ENCODE peak calls at places on chromosomes 13 and 19, in five cellular contexts. One of them, this sample, is unnamed.

GRCh38 chr13:94351292-94352000 is 128.0 kb downstream of the DCT start:
- DNase-seq in kidney: no peak
- DNase-seq in bronchial epithelial cell: no peak
- DNase-seq in GM20000: no peak
- DNase-seq in omental fat pad: no peak
- DNase-seq in this sample: no peak

GRCh38 chr19:3593156-3593555 is 7.9 kb downstream of the GIPC3 start:
- DNase-seq in kidney: no peak
- DNase-seq in bronchial epithelial cell: no peak
- DNase-seq in GM20000: no peak
- DNase-seq in omental fat pad: no peak
- DNase-seq in this sample: no peak

GRCh38 chr19:36136975-36137686 is 2.7 kb upstream of the CAPNS1 start:
- DNase-seq in kidney: peak; percentile 90
- DNase-seq in bronchial epithelial cell: peak; percentile 95
- DNase-seq in GM20000: no peak
- DNase-seq in omental fat pad: no peak
- DNase-seq in this sample: peak; percentile 64

GRCh38 chr19:13892885-13893284 is 13.0 kb downstream of the BRME1 start:
- DNase-seq in kidney: no peak
- DNase-seq in bronchial epithelial cell: no peak
- DNase-seq in GM20000: no peak
- DNase-seq in omental fat pad: no peak
- DNase-seq in this sample: no peak

GRCh38 chr13:113917523-113918371 is 53.9 kb upstream of the GAS6 start:
- DNase-seq in kidney: no peak
- DNase-seq in bronchial epithelial cell: no peak
- DNase-seq in GM20000: no peak
- DNase-seq in omental fat pad: peak; percentile 7
- DNase-seq in this sample: no peak

GRCh38 chr19:10516671-10517286 is 468 bp downstream of the S1PR5 start:
- DNase-seq in kidney: no peak
- DNase-seq in bronchial epithelial cell: peak; percentile 58
- DNase-seq in GM20000: peak; percentile 25
- DNase-seq in omental fat pad: no peak
- DNase-seq in this sample: no peak

GRCh38 chr19:2355168-2356035 is 4.7 kb upstream of the TMPRSS9 start:
- DNase-seq in kidney: peak; percentile 15
- DNase-seq in bronchial epithelial cell: no peak
- DNase-seq in GM20000: no peak
- DNase-seq in omental fat pad: no peak
- DNase-seq in this sample: no peak

GRCh38 chr13:106326751-106327150 is 208.7 kb downstream of the EFNB2 start:
- DNase-seq in kidney: no peak
- DNase-seq in bronchial epithelial cell: no peak
- DNase-seq in GM20000: no peak
- DNase-seq in omental fat pad: no peak
- DNase-seq in this sample: no peak

GRCh38 chr13:48901786-48902185 is 73.9 kb upstream of the FNDC3A start:
- DNase-seq in kidney: no peak
- DNase-seq in bronchial epithelial cell: no peak
- DNase-seq in GM20000: no peak
- DNase-seq in omental fat pad: no peak
- DNase-seq in this sample: no peak

GRCh38 chr13:110575322-110576069 is 14.0 kb upstream of the RAB20 start:
- DNase-seq in kidney: no peak
- DNase-seq in bronchial epithelial cell: no peak
- DNase-seq in GM20000: peak; percentile 77
- DNase-seq in omental fat pad: no peak
- DNase-seq in this sample: peak; percentile 77

GRCh38 chr13:100300213-100300612 is 211.3 kb downstream of the PCCA start:
- DNase-seq in kidney: no peak
- DNase-seq in bronchial epithelial cell: no peak
- DNase-seq in GM20000: no peak
- DNase-seq in omental fat pad: no peak
- DNase-seq in this sample: no peak

GRCh38 chr13:21142766-21143165 is 33.6 kb downstream of the SKA3 start:
- DNase-seq in kidney: no peak
- DNase-seq in bronchial epithelial cell: no peak
- DNase-seq in GM20000: no peak
- DNase-seq in omental fat pad: no peak
- DNase-seq in this sample: no peak

GRCh38 chr19:46391296-46392251 is 21.8 kb downstream of the CCDC8 start:
- DNase-seq in kidney: peak; percentile 61
- DNase-seq in bronchial epithelial cell: no peak
- DNase-seq in GM20000: no peak
- DNase-seq in omental fat pad: no peak
- DNase-seq in this sample: no peak

GRCh38 chr13:39751805-39752204 is 96.3 kb downstream of the COG6 start:
- DNase-seq in kidney: no peak
- DNase-seq in bronchial epithelial cell: no peak
- DNase-seq in GM20000: no peak
- DNase-seq in omental fat pad: no peak
- DNase-seq in this sample: no peak

GRCh38 chr19:2270572-2271515 is 11.1 kb downstream of the PEAK3 start:
- DNase-seq in kidney: peak; percentile 97
- DNase-seq in bronchial epithelial cell: peak; percentile 47
- DNase-seq in GM20000: peak; percentile 89
- DNase-seq in omental fat pad: peak; percentile 62
- DNase-seq in this sample: peak; percentile 97

GRCh38 chr19:10773969-10774368 is 56.1 kb downstream of the DNM2 start:
- DNase-seq in kidney: no peak
- DNase-seq in bronchial epithelial cell: peak; percentile 48
- DNase-seq in GM20000: no peak
- DNase-seq in omental fat pad: no peak
- DNase-seq in this sample: no peak

GRCh38 chr19:54298357-54299125 is 14.4 kb downstream of the LILRA5 start:
- DNase-seq in kidney: no peak
- DNase-seq in bronchial epithelial cell: no peak
- DNase-seq in GM20000: no peak
- DNase-seq in omental fat pad: no peak
- DNase-seq in this sample: no peak

GRCh38 chr19:50567052-50567841 is 988 bp downstream of the LRRC4B start:
- DNase-seq in kidney: no peak
- DNase-seq in bronchial epithelial cell: no peak
- DNase-seq in GM20000: peak; percentile 20
- DNase-seq in omental fat pad: no peak
- DNase-seq in this sample: no peak

GRCh38 chr13:98092888-98093287 is 50.0 kb upstream of the FARP1 start:
- DNase-seq in kidney: no peak
- DNase-seq in bronchial epithelial cell: no peak
- DNase-seq in GM20000: no peak
- DNase-seq in omental fat pad: no peak
- DNase-seq in this sample: no peak

GRCh38 chr19:51368366-51369282 is at the start of gene CLDND2:
- DNase-seq in kidney: no peak
- DNase-seq in bronchial epithelial cell: no peak
- DNase-seq in GM20000: no peak
- DNase-seq in omental fat pad: no peak
- DNase-seq in this sample: no peak

GRCh38 chr19:30011051-30011578 is 69.1 kb downstream of the URI1 start:
- DNase-seq in kidney: no peak
- DNase-seq in bronchial epithelial cell: no peak
- DNase-seq in GM20000: no peak
- DNase-seq in omental fat pad: no peak
- DNase-seq in this sample: no peak

DNA sequence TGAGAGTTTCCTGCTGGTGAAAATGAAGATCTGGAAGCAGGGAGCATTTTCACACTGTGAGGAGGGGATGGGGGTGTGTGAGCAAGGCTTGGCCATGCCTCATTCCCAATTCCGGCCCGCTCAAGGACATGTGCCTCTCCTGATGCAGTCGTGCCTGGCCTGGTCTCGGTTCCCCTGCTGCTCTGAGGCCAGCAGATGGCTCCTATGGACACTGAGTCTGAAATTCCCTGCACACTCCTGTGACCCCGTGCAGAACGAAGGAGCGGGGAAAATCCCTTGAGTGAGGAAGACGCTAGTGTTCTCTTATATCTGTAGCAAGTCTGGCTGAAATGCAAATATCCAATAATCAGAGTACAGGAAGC is 363 bp upstream of the ZNF763 start:
- DNase-seq in kidney: peak; percentile 80
- DNase-seq in bronchial epithelial cell: no peak
- DNase-seq in GM20000: no peak
- DNase-seq in omental fat pad: no peak
- DNase-seq in this sample: no peak
- TF ChIP-seq CTCF in kidney: peak; percentile 16
- TF ChIP-seq CTCF in bronchial epithelial cell: peak; percentile 26
- TF ChIP-seq CTCF in GM20000: no peak
- TF ChIP-seq CTCF in omental fat pad: no peak
- TF ChIP-seq CTCF in this sample: no peak

GRCh38 chr19:55537741-55538111 is 793 bp upstream of the SBK2 start:
- DNase-seq in kidney: no peak
- DNase-seq in bronchial epithelial cell: no peak
- DNase-seq in GM20000: peak; percentile 26
- DNase-seq in omental fat pad: no peak
- DNase-seq in this sample: no peak

GRCh38 chr19:55535579-55536350 is 1.2 kb downstream of the SBK2 start:
- DNase-seq in kidney: no peak
- DNase-seq in bronchial epithelial cell: no peak
- DNase-seq in GM20000: peak; percentile 10
- DNase-seq in omental fat pad: no peak
- DNase-seq in this sample: no peak

GRCh38 chr19:55538132-55538531 is 1.2 kb upstream of the SBK2 start:
- DNase-seq in kidney: no peak
- DNase-seq in bronchial epithelial cell: no peak
- DNase-seq in GM20000: no peak
- DNase-seq in omental fat pad: no peak
- DNase-seq in this sample: no peak

GRCh38 chr19:55536366-55536765 is 567 bp downstream of the SBK2 start:
- DNase-seq in kidney: no peak
- DNase-seq in bronchial epithelial cell: no peak
- DNase-seq in GM20000: peak; percentile 11
- DNase-seq in omental fat pad: no peak
- DNase-seq in this sample: no peak

GRCh38 chr19:55536951-55537740 is at the start of gene SBK2:
- DNase-seq in kidney: no peak
- DNase-seq in bronchial epithelial cell: no peak
- DNase-seq in GM20000: peak; percentile 45
- DNase-seq in omental fat pad: no peak
- DNase-seq in this sample: no peak
- TF ChIP-seq CTCF in kidney: no peak
- TF ChIP-seq CTCF in bronchial epithelial cell: peak; percentile 11
- TF ChIP-seq CTCF in GM20000: no peak
- TF ChIP-seq CTCF in omental fat pad: no peak
- TF ChIP-seq CTCF in this sample: no peak

GRCh38 chr13:57672168-57672567 is 40.6 kb downstream of the PCDH17 start:
- DNase-seq in kidney: no peak
- DNase-seq in bronchial epithelial cell: no peak
- DNase-seq in GM20000: no peak
- DNase-seq in omental fat pad: no peak
- DNase-seq in this sample: no peak
- TF ChIP-seq CTCF in kidney: no peak
- TF ChIP-seq CTCF in bronchial epithelial cell: no peak
- TF ChIP-seq CTCF in GM20000: no peak
- TF ChIP-seq CTCF in omental fat pad: no peak
- TF ChIP-seq CTCF in this sample: no peak

GRCh38 chr13:38223093-38223492 is 126.6 kb upstream of the UFM1 start:
- DNase-seq in kidney: no peak
- DNase-seq in bronchial epithelial cell: peak; percentile 26
- DNase-seq in GM20000: no peak
- DNase-seq in omental fat pad: no peak
- DNase-seq in this sample: no peak
- TF ChIP-seq CTCF in kidney: no peak
- TF ChIP-seq CTCF in bronchial epithelial cell: peak; percentile 5
- TF ChIP-seq CTCF in GM20000: no peak
- TF ChIP-seq CTCF in omental fat pad: no peak
- TF ChIP-seq CTCF in this sample: no peak

DNA sequence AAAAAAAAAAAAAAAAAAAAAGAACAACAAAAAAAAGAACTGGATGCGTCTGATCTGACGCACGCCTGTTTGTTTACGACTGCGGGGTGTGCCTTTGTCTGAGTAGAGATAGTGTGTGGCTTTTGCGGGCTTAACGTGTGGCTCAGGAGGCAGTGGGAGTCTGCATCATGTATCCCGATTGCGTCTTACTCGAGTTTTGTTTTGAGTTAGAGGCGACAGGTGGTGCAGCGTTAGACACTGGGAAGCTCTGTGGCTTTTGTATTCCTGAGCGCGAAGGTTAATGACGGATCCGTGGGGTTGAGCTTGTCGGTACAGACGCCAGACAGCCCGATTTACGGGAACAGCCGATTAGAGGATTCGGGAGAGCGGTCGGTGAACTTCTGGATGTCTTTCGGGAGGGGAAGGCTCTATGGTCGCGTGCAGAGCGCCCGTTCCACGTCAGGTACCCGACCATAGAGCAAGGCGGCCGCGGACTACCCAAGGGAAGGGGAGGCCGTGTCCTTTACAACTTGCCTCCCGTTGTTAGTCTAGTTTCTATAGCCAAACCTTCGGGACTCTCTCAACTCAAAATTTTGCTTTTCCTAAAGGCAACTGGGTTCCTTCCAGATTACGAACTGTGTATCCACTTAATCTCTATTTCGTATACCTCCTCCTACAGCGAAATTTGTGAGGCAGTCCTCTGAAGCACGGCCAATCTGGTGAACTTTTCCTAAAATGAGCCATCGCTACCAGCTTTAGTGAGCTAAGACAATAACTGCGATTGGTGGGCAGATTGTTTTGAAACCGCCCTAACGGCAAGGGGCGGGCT is 926 bp upstream of the HNRNPUL1 start:
- DNase-seq in kidney: peak; percentile 90
- DNase-seq in bronchial epithelial cell: peak; percentile 77
- DNase-seq in GM20000: peak; percentile 37
- DNase-seq in omental fat pad: peak; percentile 38
- DNase-seq in this sample: peak; percentile 84
- TF ChIP-seq CTCF in kidney: no peak
- TF ChIP-seq CTCF in bronchial epithelial cell: no peak
- TF ChIP-seq CTCF in GM20000: no peak
- TF ChIP-seq CTCF in omental fat pad: no peak
- TF ChIP-seq CTCF in this sample: no peak

GRCh38 chr19:6362024-6362344 is 653 bp downstream of the CLPP start:
- DNase-seq in kidney: no peak
- DNase-seq in bronchial epithelial cell: no peak
- DNase-seq in GM20000: no peak
- DNase-seq in omental fat pad: no peak
- DNase-seq in this sample: no peak
- TF ChIP-seq CTCF in kidney: no peak
- TF ChIP-seq CTCF in bronchial epithelial cell: no peak
- TF ChIP-seq CTCF in GM20000: no peak
- TF ChIP-seq CTCF in omental fat pad: no peak
- TF ChIP-seq CTCF in this sample: no peak

DNA sequence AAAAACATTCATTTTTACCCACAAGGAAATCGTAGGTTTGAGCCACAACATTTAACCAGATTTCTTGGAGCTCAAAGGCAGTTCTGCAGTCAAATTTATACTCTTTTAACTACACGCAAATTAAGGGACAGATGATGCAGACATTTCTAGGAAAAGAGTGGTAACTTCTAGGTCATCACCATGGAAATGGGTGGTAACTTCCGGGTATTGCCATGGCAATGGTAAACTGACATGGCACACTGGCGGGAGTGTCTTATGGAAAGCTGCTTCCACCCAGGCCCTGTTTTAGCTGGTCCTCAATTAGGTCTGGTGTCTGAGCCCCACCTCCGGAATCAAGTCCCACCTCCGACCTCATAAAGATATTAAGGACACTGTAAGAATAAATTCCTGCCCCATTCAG is 10.4 kb upstream of the LYPD5 start:
- DNase-seq in kidney: no peak
- DNase-seq in bronchial epithelial cell: no peak
- DNase-seq in GM20000: no peak
- DNase-seq in omental fat pad: no peak
- DNase-seq in this sample: no peak
- TF ChIP-seq CTCF in kidney: no peak
- TF ChIP-seq CTCF in bronchial epithelial cell: no peak
- TF ChIP-seq CTCF in GM20000: no peak
- TF ChIP-seq CTCF in omental fat pad: no peak
- TF ChIP-seq CTCF in this sample: no peak

This sample was measured in CD14-positive monocyte.